ENCODE peak calls at places on chromosomes 5 and 9, in seven cellular contexts. I, T, P, R, D, W and V are unnamed samples.

GRCh38 chr5:164296603-164297080 is 791.2 kb downstream of the MAT2B start:
- DNase-seq in I (no peak), T (no peak), P (peak; percentile 68), R (no peak), D (peak; percentile 18), W (no peak), V (no peak)

GRCh38 chr5:67816456-67816855 is 399.1 kb upstream of the PIK3R1 start:
- DNase-seq in I (no peak), T (no peak), P (no peak), R (no peak), D (no peak), W (no peak), V (no peak)

GRCh38 chr9:109319631-109320233 is 1.1 kb downstream of the EPB41L4B start:
- DNase-seq in I (peak; percentile 28), T (no peak), P (peak; percentile 64), R (no peak), D (no peak), W (no peak), V (peak; percentile 42)

GRCh38 chr5:174625591-174626365 is 98.6 kb upstream of the MSX2 start:
- DNase-seq in I (no peak), T (no peak), P (no peak), R (no peak), D (peak; percentile 71), W (no peak), V (no peak)

GRCh38 chr9:89425024-89425805 is 72.7 kb downstream of the SEMA4D start:
- DNase-seq in I (no peak), T (no peak), P (no peak), R (no peak), D (no peak), W (no peak), V (no peak)

GRCh38 chr9:137690939-137691647 is 72.3 kb downstream of the EHMT1 start:
- DNase-seq in I (no peak), T (no peak), P (no peak), R (no peak), D (no peak), W (no peak), V (no peak)

GRCh38 chr5:17248999-17249634 is 31.7 kb downstream of the BASP1 start:
- DNase-seq in I (no peak), T (peak; percentile 15), P (no peak), R (no peak), D (no peak), W (no peak), V (no peak)

GRCh38 chr5:25858019-25858418 is 1180.4 kb downstream of the CDH9 start:
- DNase-seq in I (no peak), T (no peak), P (peak; percentile 89), R (no peak), D (peak; percentile 60), W (no peak), V (no peak)

GRCh38 chr5:170431571-170431970 is 42.4 kb upstream of the KCNMB1 start:
- DNase-seq in I (no peak), T (no peak), P (no peak), R (no peak), D (no peak), W (no peak), V (no peak)

GRCh38 chr9:132144708-132145365 is 17.0 kb upstream of the NTNG2 start:
- DNase-seq in I (no peak), T (no peak), P (no peak), R (no peak), D (no peak), W (no peak), V (no peak)

GRCh38 chr9:89318123-89319014 is at the start of gene SECISBP2:
- DNase-seq in I (peak; percentile 96), T (peak; percentile 95), P (peak; percentile 98), R (peak; percentile 97), D (peak; percentile 95), W (peak; percentile 87), V (peak; percentile 98)

GRCh38 chr5:73519531-73520283 is 21.5 kb downstream of the BTF3 start:
- DNase-seq in I (peak; percentile 74), T (peak; percentile 27), P (peak; percentile 79), R (peak; percentile 28), D (peak; percentile 81), W (peak; percentile 85), V (peak; percentile 48)

GRCh38 chr5:168477060-168477459 is 9.2 kb upstream of the RARS1 start:
- DNase-seq in I (no peak), T (no peak), P (no peak), R (no peak), D (no peak), W (no peak), V (no peak)

GRCh38 chr5:97125125-97125683 is 17.2 kb downstream of the LIX1 start:
- DNase-seq in I (no peak), T (no peak), P (no peak), R (no peak), D (no peak), W (no peak), V (no peak)

GRCh38 chr5:72956324-72957140 is 691 bp downstream of the FCHO2 start:
- DNase-seq in I (peak; percentile 51), T (peak; percentile 37), P (peak; percentile 67), R (peak; percentile 58), D (peak; percentile 72), W (no peak), V (peak; percentile 71)

GRCh38 chr5:28750236-28750635 is 1711.8 kb upstream of the CDH9 start:
- DNase-seq in I (no peak), T (no peak), P (no peak), R (no peak), D (no peak), W (no peak), V (no peak)

GRCh38 chr9:80143899-80144298 is 572.1 kb downstream of the TLE4 start:
- DNase-seq in I (no peak), T (no peak), P (no peak), R (no peak), D (no peak), W (no peak), V (no peak)

GRCh38 chr5:88634014-88634413 is 249.0 kb downstream of the MEF2C start:
- DNase-seq in I (no peak), T (no peak), P (no peak), R (no peak), D (no peak), W (no peak), V (no peak)

GRCh38 chr5:161757223-161757622 is 71.7 kb downstream of the GABRA6 start:
- DNase-seq in I (no peak), T (no peak), P (no peak), R (no peak), D (no peak), W (no peak), V (no peak)

GRCh38 chr9:126569036-126569435 is 44.7 kb upstream of the LMX1B start:
- DNase-seq in I (no peak), T (no peak), P (no peak), R (no peak), D (no peak), W (no peak), V (no peak)

GRCh38 chr9:108163321-108164005 is 673.9 kb upstream of the KLF4 start:
- DNase-seq in I (no peak), T (no peak), P (no peak), R (no peak), D (no peak), W (no peak), V (no peak)

GRCh38 chr9:112180387-112180881 is 5.3 kb upstream of the SUSD1 start:
- DNase-seq in I (no peak), T (no peak), P (no peak), R (no peak), D (peak; percentile 81), W (no peak), V (no peak)

GRCh38 chr5:42991477-42992034 is 48.6 kb downstream of the ANXA2R start:
- DNase-seq in I (peak; percentile 10), T (no peak), P (no peak), R (no peak), D (no peak), W (no peak), V (no peak)

GRCh38 chr9:76882686-76883085 is 23.2 kb downstream of the PRUNE2 start:
- DNase-seq in I (no peak), T (no peak), P (no peak), R (no peak), D (no peak), W (no peak), V (no peak)

GRCh38 chr5:148352696-148353095 is 17.3 kb downstream of the SPINK9 start:
- DNase-seq in I (no peak), T (no peak), P (no peak), R (no peak), D (no peak), W (no peak), V (no peak)

GRCh38 chr5:67146574-67146973 is 50.0 kb downstream of the CD180 start:
- DNase-seq in I (no peak), T (no peak), P (no peak), R (no peak), D (no peak), W (no peak), V (no peak)

GRCh38 chr9:10649076-10649475 is 36.3 kb upstream of the PTPRD start:
- DNase-seq in I (no peak), T (no peak), P (no peak), R (no peak), D (no peak), W (no peak), V (no peak)
- TF ChIP-seq POLR2A in I (no peak), T (no peak), P (no peak), R (no peak), D (no peak), W (no peak), V (no peak)

GRCh38 chr9:129752915-129753724 is at the start of gene PTGES:
- DNase-seq in I (peak; percentile 71), T (peak; percentile 30), P (peak; percentile 78), R (peak; percentile 71), D (peak; percentile 86), W (peak; percentile 40), V (peak; percentile 69)
- H3K27ac ChIP-seq in I (peak within 1 kb of the TSS; percentile 21), T (no peak within 1 kb of the TSS), P (no peak within 1 kb of the TSS), R (no peak within 1 kb of the TSS), D (no peak within 1 kb of the TSS), W (peak within 1 kb of the TSS; percentile 55), V (no peak within 1 kb of the TSS)

GRCh38 chr5:1809416-1810035 is 8.3 kb downstream of the NDUFS6 start:
- DNase-seq in I (no peak), T (no peak), P (no peak), R (no peak), D (no peak), W (no peak), V (peak; percentile 11)
- H3K36me3 ChIP-seq in I (peaks cover 8% of the 10 kb centered on the region), T (peaks cover 76% of the 10 kb centered on the region), P (peaks cover 27% of the 10 kb centered on the region), R (peaks cover 92% of the 10 kb centered on the region), D (no peaks in the 10 kb centered on the region), W (peaks cover 80% of the 10 kb centered on the region), V (no peaks in the 10 kb centered on the region)

DNA sequence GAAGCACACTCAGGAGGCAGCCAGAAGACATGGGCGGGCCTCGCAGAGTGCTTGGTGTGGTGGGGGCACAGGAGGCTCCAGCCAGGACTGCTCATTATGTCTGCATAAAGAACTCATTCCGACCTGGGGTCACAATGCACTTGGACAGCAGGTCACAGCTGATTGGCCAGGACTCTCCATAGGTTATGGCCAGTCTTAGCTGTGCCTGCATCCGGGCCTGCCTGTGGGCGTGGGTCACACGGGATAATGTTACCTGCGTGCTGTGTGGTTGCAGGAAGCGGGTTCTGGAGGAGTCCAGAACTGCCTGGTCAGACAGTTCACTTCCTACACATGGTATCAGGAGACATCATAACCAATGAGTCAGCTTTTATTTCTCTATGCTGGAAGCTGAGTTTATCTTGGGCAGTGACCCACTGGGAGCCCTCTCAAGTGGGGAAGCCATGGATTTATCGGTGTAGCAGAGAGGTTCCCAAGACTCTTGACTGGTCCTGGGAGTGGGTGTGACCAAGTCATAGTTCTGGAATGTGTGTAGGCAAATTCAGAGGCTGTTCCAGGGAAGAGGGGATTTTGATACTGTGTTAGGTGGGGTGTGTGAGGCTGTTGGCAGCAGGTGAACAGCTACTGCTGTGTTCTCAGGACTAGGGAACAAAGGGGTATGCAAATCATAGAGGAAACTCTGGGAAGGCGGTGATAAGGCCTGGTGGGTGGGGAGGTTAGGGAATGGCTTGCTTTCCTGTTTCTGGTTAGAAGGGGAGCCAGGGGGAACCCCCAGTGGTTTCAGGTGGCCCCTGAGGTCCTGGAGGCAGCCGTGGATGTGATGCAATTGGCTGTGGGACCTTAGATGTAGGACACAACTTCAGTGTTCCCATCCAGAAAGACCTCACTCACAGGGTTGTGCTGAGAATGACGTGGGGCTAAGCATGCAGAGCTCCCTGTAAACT is 51.3 kb downstream of the ARHGEF37 start:
- DNase-seq in I (peak; percentile 62), T (no peak), P (peak; percentile 53), R (no peak), D (no peak), W (no peak), V (no peak)
- TF ChIP-seq POLR2A in I (no peak), T (no peak), P (no peak), R (no peak), D (no peak), W (no peak), V (no peak)